ENCODE peak calls at places on chromosome 3, in six cellular contexts. U is GM12891, N is HepG2, W is K562, O is GM12878, M is H1. K is an unnamed sample.
A peak's percentile ranks its signal among the peaks of the same experiment; 100 is the strongest.

GRCh38 chr3:188151438-188151837 is 2.5 kb upstream of the LPP start:
- DNase-seq in U (no peak), N (no peak), W (no peak), O (no peak), M (no peak), K (no peak)

GRCh38 chr3:16064660-16065414 is 109.6 kb upstream of the GALNT15 start:
- DNase-seq in U (no peak), N (peak; percentile 12), W (no peak), O (no peak), M (no peak), K (no peak)

GRCh38 chr3:143885803-143886427 is 37.6 kb upstream of the SLC9A9 start:
- DNase-seq in U (peak; percentile 6), N (peak; percentile 41), W (peak; percentile 53), O (peak; percentile 15), M (no peak), K (no peak)

GRCh38 chr3:114498779-114499370 is 205.0 kb downstream of the TIGIT start:
- DNase-seq in U (no peak), N (peak; percentile 13), W (peak; percentile 11), O (no peak), M (no peak), K (no peak)

GRCh38 chr3:194100856-194101390 is 35.0 kb upstream of the HES1 start:
- DNase-seq in U (peak; percentile 47), N (no peak), W (no peak), O (peak; percentile 79), M (no peak), K (peak; percentile 57)

GRCh38 chr3:172285844-172286243 is 162.4 kb downstream of the GHSR start:
- DNase-seq in U (no peak), N (no peak), W (no peak), O (no peak), M (no peak), K (no peak)

GRCh38 chr3:14730703-14731102 is 55.8 kb downstream of the C3orf20 start:
- DNase-seq in U (no peak), N (no peak), W (no peak), O (no peak), M (no peak), K (no peak)

GRCh38 chr3:68271145-68271544 is 616.7 kb upstream of the SUCLG2 start:
- DNase-seq in U (no peak), N (no peak), W (no peak), O (no peak), M (no peak), K (no peak)

GRCh38 chr3:193704431-193704830 is 111.4 kb downstream of the OPA1 start:
- DNase-seq in U (no peak), N (no peak), W (peak; percentile 16), O (no peak), M (no peak), K (no peak)

GRCh38 chr3:31253782-31254181 is 278.9 kb upstream of the STT3B start:
- DNase-seq in U (no peak), N (no peak), W (no peak), O (no peak), M (no peak), K (no peak)

GRCh38 chr3:108877906-108878305 is 55.3 kb downstream of the TRAT1 start:
- DNase-seq in U (no peak), N (no peak), W (no peak), O (no peak), M (no peak), K (no peak)

GRCh38 chr3:105837143-105837740 is 31.6 kb downstream of the CBLB start:
- DNase-seq in U (no peak), N (no peak), W (no peak), O (peak; percentile 97), M (no peak), K (no peak)

GRCh38 chr3:18656866-18657265 is 231.7 kb upstream of the SATB1 start:
- DNase-seq in U (no peak), N (no peak), W (no peak), O (no peak), M (no peak), K (no peak)

GRCh38 chr3:181384970-181385369 is 326.8 kb upstream of the SOX2 start:
- DNase-seq in U (no peak), N (no peak), W (no peak), O (no peak), M (no peak), K (no peak)

GRCh38 chr3:69121950-69122349 is 445 bp downstream of the LMOD3 start:
- DNase-seq in U (no peak), N (no peak), W (no peak), O (no peak), M (no peak), K (no peak)

GRCh38 chr3:134795776-134796312 is 784 bp downstream of the EPHB1 start:
- DNase-seq in U (peak; percentile 31), N (no peak), W (no peak), O (no peak), M (no peak), K (no peak)

GRCh38 chr3:73379465-73379864 is 245.3 kb downstream of the PDZRN3 start:
- DNase-seq in U (no peak), N (no peak), W (no peak), O (no peak), M (no peak), K (no peak)

GRCh38 chr3:183584246-183584913 is 28.9 kb upstream of the KLHL6 start:
- DNase-seq in U (no peak), N (no peak), W (no peak), O (no peak), M (no peak), K (no peak)

GRCh38 chr3:154275308-154275707 is 49.0 kb downstream of the DHX36 start:
- DNase-seq in U (no peak), N (no peak), W (no peak), O (no peak), M (no peak), K (no peak)

GRCh38 chr3:52256622-52257021 is 11.1 kb downstream of the PPM1M start:
- DNase-seq in U (no peak), N (no peak), W (no peak), O (no peak), M (no peak), K (no peak)

GRCh38 chr3:63861306-63861705 is 2.3 kb downstream of the THOC7 start:
- DNase-seq in U (no peak), N (no peak), W (no peak), O (no peak), M (no peak), K (no peak)
- TF ChIP-seq POLR2AphosphoS5 in U (no peak), N (no peak), W (no peak), O (no peak), M (no peak), K (peak; percentile 36)

GRCh38 chr3:196968233-196969000 is at the start of gene PIGZ:
- DNase-seq in U (peak; percentile 61), N (no peak), W (peak; percentile 85), O (no peak), M (no peak), K (peak; percentile 63)
- TF ChIP-seq POLR2A in U (no peak), N (no peak), W (no peak), O (no peak), M (no peak), K (peak; percentile 46)

GRCh38 chr3:148957586-148957985 is 33.8 kb upstream of the GYG1 start:
- DNase-seq in U (no peak), N (peak; percentile 37), W (peak; percentile 12), O (no peak), M (peak; percentile 49), K (no peak)

GRCh38 chr3:148954981-148955380 is 36.4 kb upstream of the GYG1 start:
- DNase-seq in U (no peak), N (no peak), W (no peak), O (no peak), M (no peak), K (no peak)

GRCh38 chr3:148953094-148953493 is 38.2 kb upstream of the GYG1 start:
- DNase-seq in U (no peak), N (no peak), W (no peak), O (no peak), M (no peak), K (no peak)

GRCh38 chr3:148958681-148959080 is 32.7 kb upstream of the GYG1 start:
- DNase-seq in U (no peak), N (no peak), W (no peak), O (no peak), M (no peak), K (no peak)

DNA sequence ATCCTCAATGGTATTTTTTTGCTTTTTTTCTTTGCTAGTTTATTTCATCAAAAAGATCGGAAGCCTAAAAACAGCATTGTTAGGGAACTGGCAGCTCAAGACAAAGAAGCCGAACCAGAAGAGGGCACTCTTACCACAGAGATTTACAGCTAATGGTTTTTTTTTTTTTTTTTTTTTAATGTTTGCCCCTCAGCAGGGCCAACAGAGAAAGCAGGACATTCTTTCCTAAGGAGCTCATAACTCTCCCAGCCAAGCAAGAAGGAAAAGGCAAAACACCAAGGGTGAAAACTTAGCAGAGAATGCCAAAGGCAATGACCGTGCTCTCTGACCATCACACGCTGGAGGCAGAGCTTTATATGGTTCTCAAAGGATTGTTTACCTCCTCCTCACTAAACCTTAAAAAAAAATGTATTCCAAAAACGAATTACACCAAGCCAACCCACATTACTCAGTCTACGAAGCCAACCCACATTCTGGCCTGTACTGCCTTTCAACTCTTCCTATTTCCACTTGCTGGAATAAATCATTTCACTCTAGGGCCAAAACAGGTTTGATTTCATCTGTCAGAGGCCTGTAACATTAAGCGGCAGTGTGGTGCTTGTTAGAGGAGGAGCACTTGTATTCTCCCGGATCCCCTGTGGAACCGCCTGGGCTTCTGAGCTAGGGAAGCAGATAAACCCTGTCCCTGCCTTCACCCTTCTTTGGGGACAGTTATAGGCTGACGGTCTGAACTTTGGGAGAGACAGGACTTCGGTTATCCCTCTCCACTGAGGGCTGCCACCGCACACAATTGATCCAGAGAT is 35.6 kb upstream of the GYG1 start:
- DNase-seq in U (no peak), N (peak; percentile 47), W (no peak), O (no peak), M (no peak), K (no peak)
- TF ChIP-seq TAF1 in U (no peak), N (no peak), W (no peak), O (no peak), M (no peak), K (no peak)

DNA sequence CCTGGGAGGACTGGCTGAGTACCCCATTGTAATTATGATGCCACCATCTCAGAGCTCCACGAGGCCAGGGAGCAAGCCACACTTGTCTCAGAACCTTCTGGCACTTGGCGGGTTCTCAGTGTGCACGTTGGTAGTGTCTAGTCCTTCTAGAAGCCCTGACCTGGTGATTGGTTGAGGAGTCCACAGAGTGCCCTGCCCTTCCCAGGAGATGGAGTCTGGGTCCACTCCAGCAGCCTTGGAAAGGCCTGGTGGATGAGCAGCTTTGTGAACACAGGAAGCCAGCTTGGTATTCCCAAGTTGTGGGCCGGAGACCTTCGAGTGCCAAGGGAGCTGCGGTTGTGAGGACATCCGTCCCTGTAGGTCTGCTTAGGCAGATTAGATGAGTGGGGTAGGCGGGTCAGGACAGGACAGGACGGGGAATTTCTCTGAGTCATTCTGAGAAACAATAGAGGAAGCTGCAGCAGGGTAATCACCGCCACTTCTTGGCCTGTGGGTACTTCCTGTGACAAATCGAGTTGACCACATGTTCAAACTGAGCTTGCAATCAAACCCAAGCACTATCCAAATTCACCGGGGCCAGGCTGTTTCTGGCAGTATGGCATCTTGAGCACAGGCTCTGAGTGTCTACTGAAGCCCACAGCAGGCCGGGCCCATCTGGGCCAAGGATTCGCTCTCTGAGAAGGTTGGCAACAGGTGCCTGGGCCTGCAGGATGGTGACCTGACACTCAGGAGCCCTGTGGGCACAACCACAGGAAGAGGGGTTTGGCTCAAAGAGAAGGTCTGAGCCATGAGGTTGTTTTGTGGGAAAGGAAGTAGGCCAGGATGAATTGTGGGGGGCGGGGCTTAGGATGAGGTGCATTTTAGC is 71.5 kb upstream of the PLXNA1 start:
- DNase-seq in U (peak; percentile 65), N (peak; percentile 21), W (peak; percentile 67), O (peak; percentile 98), M (peak; percentile 39), K (peak; percentile 74)
- TF ChIP-seq POLR2AphosphoS5 in U (peak; percentile 48), N (no peak), W (peak; percentile 70), O (peak; percentile 55), M (no peak), K (peak; percentile 40)

GRCh38 chr3:38168988-38169363 is 3.6 kb downstream of the OXSR1 start:
- DNase-seq in U (no peak), N (no peak), W (no peak), O (no peak), M (no peak), K (no peak)
- TF ChIP-seq POLR2A in U (no peak), N (no peak), W (no peak), O (no peak), M (no peak), K (no peak)